ENCODE peak calls at places on chromosomes 2 and 18, in seven cellular contexts. I, A, T, P, J, M and X are unnamed samples. For H3K27me3, the result is how much of the 10 kb centered on the place peaks cover.

GRCh38 chr2:133107436-133107835 is 437.4 kb upstream of the LYPD1 start:
- DNase-seq in I (no peak), A (no peak), T (no peak), P (no peak), J (no peak), M (no peak), X (no peak)

GRCh38 chr2:150569761-150570160 is 82.3 kb upstream of the RND3 start:
- DNase-seq in I (no peak), A (no peak), T (no peak), P (no peak), J (no peak), M (no peak), X (no peak)

GRCh38 chr18:10420561-10421352 is 33.7 kb upstream of the APCDD1 start:
- DNase-seq in I (no peak), A (no peak), T (no peak), P (no peak), J (no peak), M (peak), X (no peak)

GRCh38 chr2:41878056-41878455 is 169.8 kb upstream of the PKDCC start:
- DNase-seq in I (no peak), A (no peak), T (no peak), P (no peak), J (no peak), M (no peak), X (no peak)

GRCh38 chr2:9745153-9745899 is 97.9 kb upstream of the TAF1B start:
- DNase-seq in I (no peak), A (no peak), T (no peak), P (no peak), J (no peak), M (peak), X (no peak)

GRCh38 chr2:41806286-41806685 is 241.5 kb upstream of the PKDCC start:
- DNase-seq in I (no peak), A (no peak), T (no peak), P (no peak), J (no peak), M (no peak), X (no peak)

GRCh38 chr18:62526098-62527025 is 3.5 kb downstream of the ZCCHC2 start:
- DNase-seq in I (peak), A (peak), T (no peak), P (peak), J (peak), M (peak), X (peak)

GRCh38 chr2:109558076-109558882 is 55.5 kb downstream of the SEPTIN10 start:
- DNase-seq in I (no peak), A (no peak), T (no peak), P (no peak), J (no peak), M (peak), X (peak)

GRCh38 chr2:176709541-176709951 is 440.3 kb downstream of the MTX2 start:
- DNase-seq in I (no peak), A (no peak), T (peak), P (no peak), J (peak), M (no peak), X (no peak)

GRCh38 chr2:195612515-195613495 is 44.2 kb upstream of the SLC39A10 start:
- DNase-seq in I (peak), A (no peak), T (no peak), P (peak), J (no peak), M (peak), X (no peak)

GRCh38 chr2:73907840-73908452 is 15.1 kb downstream of the ACTG2 start:
- DNase-seq in I (no peak), A (no peak), T (no peak), P (no peak), J (peak), M (peak), X (no peak)

GRCh38 chr2:10067330-10067729 is 12.9 kb downstream of the CYS1 start:
- DNase-seq in I (no peak), A (no peak), T (no peak), P (no peak), J (no peak), M (no peak), X (no peak)

GRCh38 chr2:127537142-127537541 is 1.7 kb downstream of the MYO7B start:
- DNase-seq in I (no peak), A (no peak), T (no peak), P (no peak), J (no peak), M (no peak), X (no peak)

GRCh38 chr2:72780483-72780882 is 45.4 kb downstream of the EXOC6B start:
- DNase-seq in I (peak), A (no peak), T (no peak), P (no peak), J (no peak), M (peak), X (no peak)

GRCh38 chr2:229825476-229825875 is 96.3 kb downstream of the TRIP12 start:
- DNase-seq in I (no peak), A (no peak), T (no peak), P (no peak), J (no peak), M (no peak), X (no peak)

GRCh38 chr18:68887410-68887809 is 89.5 kb downstream of the CCDC102B start:
- DNase-seq in I (no peak), A (no peak), T (no peak), P (no peak), J (no peak), M (no peak), X (no peak)

DNA sequence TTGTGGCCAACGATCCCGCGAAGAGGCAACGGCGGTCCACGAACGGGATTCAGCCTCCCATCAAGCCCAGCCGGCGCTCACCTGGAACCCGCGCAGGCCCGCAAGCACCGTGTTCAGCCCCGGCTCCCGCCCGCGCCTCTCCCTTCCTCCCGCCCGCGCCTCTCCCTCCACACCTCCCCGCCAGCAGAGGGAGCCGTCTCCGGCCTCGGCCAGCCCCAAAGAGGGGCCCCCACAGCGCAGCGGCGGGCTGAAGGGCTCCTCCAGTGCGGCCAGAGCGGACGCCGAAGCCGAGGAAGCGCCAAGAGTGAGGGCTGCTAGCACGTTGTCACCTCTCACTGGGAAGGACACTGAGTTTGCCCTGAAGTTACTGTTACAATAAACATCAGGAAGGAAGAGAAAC is 55.3 kb upstream of the LAPTM4A start:
- DNase-seq in I (no peak), A (peak), T (no peak), P (peak), J (peak), M (no peak), X (peak)
- H3K27me3 ChIP-seq in I (under half), A (under half), T (under half), P (under half), J (under half), M (under half), X (under half)

GRCh38 chr18:79397288-79397829 is 1.6 kb downstream of the NFATC1 start:
- DNase-seq in I (no peak), A (peak), T (no peak), P (no peak), J (no peak), M (no peak), X (no peak)
- H3K27me3 ChIP-seq in I (under half), A (under half), T (under half), P (half or more), J (half or more), M (under half), X (under half)

DNA sequence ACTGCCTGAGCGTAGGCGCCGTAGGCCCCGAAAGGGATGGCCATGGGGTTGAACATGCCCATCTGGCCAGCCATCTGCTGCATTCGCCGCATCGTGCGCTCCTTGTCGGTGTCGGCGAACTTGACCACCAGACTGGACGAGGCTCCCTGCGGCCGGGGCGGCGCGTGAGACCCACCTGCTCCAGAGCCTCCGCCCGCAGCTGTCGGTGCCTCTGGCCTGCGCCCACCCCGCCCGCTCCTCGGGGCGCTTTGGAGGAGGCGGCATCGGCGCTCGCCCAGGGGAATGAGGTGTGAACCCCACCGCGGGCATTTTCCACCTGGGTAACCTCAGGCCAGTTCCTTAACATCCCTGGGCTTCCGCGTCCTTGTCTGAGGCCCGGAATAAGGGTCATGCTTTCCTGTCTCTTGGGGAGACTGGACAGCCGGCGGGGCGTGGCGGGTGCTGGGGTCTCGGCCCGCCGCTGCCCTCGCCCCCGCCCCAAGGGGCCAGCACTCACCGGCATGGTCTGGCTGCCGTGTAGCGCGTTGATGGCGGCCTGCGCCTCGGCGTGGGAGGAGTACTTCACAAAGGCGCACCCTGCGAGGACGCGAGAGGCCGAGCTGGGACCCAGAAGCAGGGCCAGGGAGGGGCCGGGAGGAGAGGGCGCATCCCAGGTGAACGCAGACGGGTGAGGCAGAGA is 291.1 kb downstream of the CELF4 start:
- DNase-seq in I (no peak), A (no peak), T (no peak), P (no peak), J (no peak), M (no peak), X (no peak)
- H3K27me3 ChIP-seq in I (under half), A (under half), T (under half), P (under half), J (under half), M (under half), X (under half)

GRCh38 chr2:75200140-75200985 is 1.0 kb upstream of the TACR1 start:
- DNase-seq in I (no peak), A (peak), T (peak), P (peak), J (peak), M (peak), X (peak)

GRCh38 chr2:75199428-75200011 is at the start of gene TACR1:
- DNase-seq in I (peak), A (peak), T (peak), P (peak), J (peak), M (peak), X (peak)

GRCh38 chr2:75204833-75205232 is 5.5 kb upstream of the TACR1 start:
- DNase-seq in I (no peak), A (no peak), T (no peak), P (no peak), J (no peak), M (no peak), X (no peak)

DNA sequence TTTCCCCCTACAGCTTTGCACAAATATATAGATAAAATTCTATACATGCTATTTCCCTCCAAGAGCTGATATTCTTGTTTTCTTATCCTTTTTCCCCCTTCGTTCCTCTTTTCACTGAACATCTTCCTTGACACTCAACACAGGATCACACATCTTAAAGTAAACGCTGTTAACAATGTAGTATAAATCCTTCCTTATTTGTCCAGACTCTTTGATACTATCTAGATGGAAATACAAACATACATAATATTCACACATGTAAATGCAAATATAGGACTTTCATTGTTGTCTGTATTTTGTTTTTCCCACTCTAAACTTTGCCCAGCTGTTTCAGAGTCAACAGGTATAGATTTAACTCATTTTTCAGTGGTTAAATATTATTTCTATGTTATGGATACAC is 3.0 kb upstream of the TACR1 start:
- DNase-seq in I (no peak), A (no peak), T (no peak), P (no peak), J (no peak), M (no peak), X (no peak)
- H3K27me3 ChIP-seq in I (half or more), A (under half), T (under half), P (half or more), J (under half), M (under half), X (under half)

GRCh38 chr2:45166229-45166890 is 157.1 kb upstream of the SIX2 start:
- DNase-seq in I (no peak), A (no peak), T (no peak), P (peak), J (no peak), M (no peak), X (no peak)
- H3K27me3 ChIP-seq in I (under half), A (half or more), T (under half), P (half or more), J (under half), M (under half), X (under half)

GRCh38 chr2:55163258-55163657 is 68.8 kb downstream of the CLHC1 start:
- DNase-seq in I (no peak), A (no peak), T (no peak), P (no peak), J (no peak), M (peak), X (no peak)
- H3K27me3 ChIP-seq in I (under half), A (under half), T (under half), P (under half), J (under half), M (under half), X (under half)

GRCh38 chr2:120227111-120227991 is 4.2 kb upstream of the TMEM185B start:
- DNase-seq in I (no peak), A (peak), T (no peak), P (no peak), J (peak), M (no peak), X (no peak)

GRCh38 chr2:120225549-120226065 is 2.4 kb upstream of the TMEM185B start:
- DNase-seq in I (no peak), A (peak), T (no peak), P (no peak), J (no peak), M (no peak), X (no peak)

GRCh38 chr2:120224256-120224655 is 1.1 kb upstream of the TMEM185B start:
- DNase-seq in I (no peak), A (peak), T (peak), P (no peak), J (no peak), M (no peak), X (no peak)

GRCh38 chr2:120224735-120225548 is 1.7 kb upstream of the TMEM185B start:
- DNase-seq in I (no peak), A (peak), T (no peak), P (no peak), J (no peak), M (no peak), X (no peak)

DNA sequence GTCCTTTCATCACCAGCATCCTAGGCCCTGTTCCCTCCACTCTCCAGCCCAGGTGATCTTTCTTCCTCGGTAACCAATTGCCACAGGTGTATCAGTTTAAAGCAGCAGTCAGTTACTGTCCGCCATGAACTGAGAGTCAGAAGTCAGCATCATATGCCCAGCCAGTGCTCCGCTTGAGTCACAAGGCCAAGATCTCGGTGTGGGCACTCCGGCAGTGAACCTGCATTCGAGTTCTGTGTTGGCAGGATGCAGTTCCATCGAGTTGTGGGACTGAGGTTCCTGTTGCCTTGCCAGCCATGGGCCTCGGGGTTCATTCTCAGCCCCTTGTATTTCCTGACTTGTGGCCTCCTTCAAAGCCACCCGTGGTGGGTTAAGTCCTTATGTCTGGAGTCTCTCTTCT is 3.1 kb upstream of the TMEM185B start:
- DNase-seq in I (no peak), A (peak), T (no peak), P (no peak), J (no peak), M (no peak), X (no peak)
- H3K27me3 ChIP-seq in I (under half), A (under half), T (under half), P (half or more), J (under half), M (under half), X (under half)

DNA sequence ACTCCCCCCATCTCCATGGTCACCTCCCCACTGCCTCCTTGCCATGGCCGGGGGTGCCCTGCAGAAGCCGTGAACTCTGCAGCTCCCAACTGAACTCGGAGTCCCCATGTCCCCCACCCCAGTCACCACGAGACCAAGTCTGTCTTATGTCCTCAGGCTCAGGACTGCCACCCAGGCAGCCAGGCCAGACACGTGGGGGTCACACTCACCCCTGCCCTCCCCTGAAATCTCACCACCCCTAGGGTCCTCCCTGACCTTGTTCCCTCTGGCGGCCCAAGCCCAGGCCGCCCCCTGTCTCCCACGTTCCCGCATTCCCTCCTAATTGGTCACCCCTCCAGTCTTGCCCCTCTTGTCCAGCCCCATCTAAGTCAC is 11.0 kb downstream of the AQP12A start:
- DNase-seq in I (no peak), A (no peak), T (no peak), P (no peak), J (no peak), M (no peak), X (no peak)
- H3K27me3 ChIP-seq in I (under half), A (under half), T (under half), P (under half), J (under half), M (under half), X (under half)

DNA sequence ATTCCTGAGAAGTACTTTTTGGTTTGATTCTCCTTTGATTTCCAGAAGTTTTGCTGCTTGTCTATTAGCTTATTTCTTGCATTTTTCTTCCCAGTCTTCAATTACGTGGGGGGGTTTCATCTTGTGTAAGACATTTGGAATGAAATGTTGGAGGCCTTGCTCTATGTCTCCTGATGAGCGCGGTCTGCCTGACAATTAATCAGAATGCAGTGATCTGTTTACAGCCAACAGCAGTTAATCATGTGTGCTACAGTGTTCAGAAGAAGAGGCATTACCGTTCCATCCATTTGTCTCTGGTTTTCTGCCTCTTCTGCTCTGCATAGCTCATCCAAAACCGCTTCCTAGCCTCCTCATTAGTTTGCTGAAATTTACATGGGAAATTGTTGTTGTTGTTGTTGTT is 134.4 kb upstream of the ST6GAL2 start:
- DNase-seq in I (no peak), A (no peak), T (no peak), P (no peak), J (no peak), M (no peak), X (no peak)
- H3K27me3 ChIP-seq in I (under half), A (under half), T (under half), P (under half), J (under half), M (under half), X (under half)

DNA sequence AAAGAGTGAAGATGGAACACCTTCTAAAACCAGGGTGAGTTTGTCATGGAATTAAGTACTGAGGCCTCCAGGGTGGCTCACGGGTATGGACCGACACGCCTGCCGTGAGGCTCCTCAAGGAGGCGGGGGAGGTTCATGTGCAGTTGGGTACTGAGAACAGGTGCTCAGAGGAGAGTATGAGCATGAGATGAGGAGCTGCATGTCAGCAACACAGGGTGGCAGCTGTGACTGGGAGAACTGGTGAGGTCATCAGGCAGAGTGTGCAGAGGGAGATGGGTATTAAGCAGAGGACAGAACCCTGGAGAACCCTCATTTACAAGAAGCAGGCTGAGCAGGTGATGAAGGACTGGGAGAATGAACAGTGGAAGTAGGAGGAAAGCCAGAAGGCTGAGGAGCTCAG is 63.2 kb upstream of the KLHL29 start:
- DNase-seq in I (no peak), A (no peak), T (no peak), P (no peak), J (no peak), M (no peak), X (no peak)
- H3K27me3 ChIP-seq in I (under half), A (under half), T (under half), P (under half), J (under half), M (under half), X (under half)